ENCODE peak calls at places on chromosomes 13 and 19, in four cellular contexts. T is endothelial cell, J is NCI-H146, E is GM12865. Z is an unnamed sample.

GRCh38 chr13:20780318-20780717 is 6.6 kb upstream of the EEF1AKMT1 start:
- DNase-seq in E (no peak), T (no peak), J (no peak), Z (no peak)

GRCh38 chr19:52335768-52336116 is 301 bp upstream of the ZNF610 start:
- DNase-seq in J (no peak), T (no peak), E (no peak), Z (no peak)

GRCh38 chr19:44824758-44825157 is 15.9 kb downstream of the BCAM start:
- DNase-seq in T (no peak), E (no peak), J (peak), Z (no peak)

GRCh38 chr13:92719868-92720267 is 506.7 kb upstream of the GPC6 start:
- DNase-seq in T (no peak), J (peak), E (no peak), Z (no peak)

GRCh38 chr19:45110811-45111210 is 17.8 kb downstream of the PPP1R37 start:
- DNase-seq in T (no peak), J (no peak), E (peak), Z (no peak)

GRCh38 chr19:45095496-45096413 is 2.8 kb downstream of the PPP1R37 start:
- DNase-seq in J (no peak), T (no peak), E (no peak), Z (no peak)

GRCh38 chr13:67776171-67776570 is 546.0 kb upstream of the PCDH9 start:
- DNase-seq in T (no peak), E (no peak), J (no peak), Z (no peak)

GRCh38 chr13:43044720-43045301 is 21.4 kb downstream of the DNAJC15 start:
- DNase-seq in T (no peak), E (peak), J (no peak), Z (no peak)

GRCh38 chr19:1455002-1455335 is 5.0 kb downstream of the APC2 start:
- DNase-seq in T (no peak), J (no peak), E (no peak), Z (no peak)

GRCh38 chr19:58513694-58514563 is 2.1 kb upstream of the SLC27A5 start:
- DNase-seq in E (peak), T (peak), J (peak), Z (peak)

GRCh38 chr19:51749979-51750378 is 1.7 kb downstream of the FPR1 start:
- DNase-seq in T (no peak), E (no peak), J (no peak), Z (peak)

GRCh38 chr19:9848060-9848459 is 12.9 kb downstream of the PIN1 start:
- DNase-seq in E (no peak), T (peak), J (no peak), Z (no peak)

Z was measured in AG20443.